ENCODE peak calls at places on chromosome 21, in nine cellular contexts. One of them, this sample, is unnamed.

GRCh38 chr21:42552407-42553336 is 39.0 kb downstream of the SLC37A1 start:
- DNase-seq in HL-60: no peak
- DNase-seq in foreskin fibroblast: no peak
- DNase-seq in fibroblast of villous mesenchyme: no peak
- DNase-seq in cardiac muscle cell: no peak
- DNase-seq in lower lobe of right lung: peak
- DNase-seq in psoas muscle: no peak
- DNase-seq in fibroblast of mammary gland: no peak
- DNase-seq in cardiac fibroblast: no peak
- DNase-seq in this sample: no peak

GRCh38 chr21:10430007-10430406 is 91.4 kb upstream of the TPTE start:
- DNase-seq in cardiac fibroblast: no peak
- DNase-seq in HL-60: no peak
- DNase-seq in lower lobe of right lung: no peak
- DNase-seq in fibroblast of mammary gland: no peak
- DNase-seq in cardiac muscle cell: no peak
- DNase-seq in psoas muscle: no peak
- DNase-seq in foreskin fibroblast: no peak
- DNase-seq in fibroblast of villous mesenchyme: no peak
- DNase-seq in this sample: no peak

GRCh38 chr21:31658053-31658452 is 1.4 kb upstream of the SOD1 start:
- DNase-seq in lower lobe of right lung: no peak
- DNase-seq in cardiac fibroblast: no peak
- DNase-seq in foreskin fibroblast: no peak
- DNase-seq in cardiac muscle cell: no peak
- DNase-seq in fibroblast of mammary gland: no peak
- DNase-seq in HL-60: no peak
- DNase-seq in psoas muscle: no peak
- DNase-seq in fibroblast of villous mesenchyme: no peak
- DNase-seq in this sample: no peak

GRCh38 chr21:31117046-31117916 is 79.0 kb upstream of the KRTAP19-8 start:
- DNase-seq in HL-60: no peak
- DNase-seq in fibroblast of mammary gland: peak
- DNase-seq in cardiac muscle cell: peak
- DNase-seq in cardiac fibroblast: peak
- DNase-seq in fibroblast of villous mesenchyme: peak
- DNase-seq in psoas muscle: no peak
- DNase-seq in lower lobe of right lung: no peak
- DNase-seq in foreskin fibroblast: peak
- DNase-seq in this sample: no peak

GRCh38 chr21:36104306-36105300 is 30.3 kb upstream of the CBR3 start:
- DNase-seq in lower lobe of right lung: peak
- DNase-seq in HL-60: no peak
- DNase-seq in cardiac muscle cell: peak
- DNase-seq in fibroblast of villous mesenchyme: peak
- DNase-seq in foreskin fibroblast: peak
- DNase-seq in psoas muscle: peak
- DNase-seq in cardiac fibroblast: peak
- DNase-seq in fibroblast of mammary gland: peak
- DNase-seq in this sample: no peak

GRCh38 chr21:32814528-32814927 is 43.0 kb upstream of the PAXBP1 start:
- DNase-seq in lower lobe of right lung: no peak
- DNase-seq in fibroblast of mammary gland: no peak
- DNase-seq in cardiac fibroblast: no peak
- DNase-seq in cardiac muscle cell: no peak
- DNase-seq in HL-60: no peak
- DNase-seq in psoas muscle: no peak
- DNase-seq in foreskin fibroblast: no peak
- DNase-seq in fibroblast of villous mesenchyme: no peak
- DNase-seq in this sample: no peak

GRCh38 chr21:33578959-33579542 is 9.4 kb downstream of the DONSON start:
- DNase-seq in HL-60: no peak
- DNase-seq in lower lobe of right lung: no peak
- DNase-seq in psoas muscle: no peak
- DNase-seq in fibroblast of mammary gland: peak
- DNase-seq in fibroblast of villous mesenchyme: peak
- DNase-seq in foreskin fibroblast: peak
- DNase-seq in cardiac muscle cell: peak
- DNase-seq in cardiac fibroblast: no peak
- DNase-seq in this sample: no peak

GRCh38 chr21:31218830-31219608 is 125.0 kb downstream of the TIAM1 start:
- DNase-seq in lower lobe of right lung: peak
- DNase-seq in cardiac muscle cell: peak
- DNase-seq in cardiac fibroblast: peak
- DNase-seq in foreskin fibroblast: peak
- DNase-seq in fibroblast of mammary gland: peak
- DNase-seq in HL-60: no peak
- DNase-seq in psoas muscle: peak
- DNase-seq in fibroblast of villous mesenchyme: peak
- DNase-seq in this sample: peak

GRCh38 chr21:30104246-30104645 is 62.4 kb downstream of the CLDN17 start:
- DNase-seq in cardiac fibroblast: no peak
- DNase-seq in foreskin fibroblast: no peak
- DNase-seq in HL-60: no peak
- DNase-seq in psoas muscle: no peak
- DNase-seq in fibroblast of mammary gland: no peak
- DNase-seq in lower lobe of right lung: no peak
- DNase-seq in cardiac muscle cell: no peak
- DNase-seq in fibroblast of villous mesenchyme: no peak
- DNase-seq in this sample: no peak

GRCh38 chr21:30434033-30434631 is 4.1 kb downstream of the KRTAP13-4 start:
- DNase-seq in foreskin fibroblast: peak
- DNase-seq in psoas muscle: no peak
- DNase-seq in cardiac fibroblast: peak
- DNase-seq in HL-60: peak
- DNase-seq in cardiac muscle cell: peak
- DNase-seq in fibroblast of villous mesenchyme: no peak
- DNase-seq in fibroblast of mammary gland: peak
- DNase-seq in lower lobe of right lung: no peak
- DNase-seq in this sample: no peak

GRCh38 chr21:31334648-31335121 is 9.4 kb downstream of the TIAM1 start:
- DNase-seq in cardiac muscle cell: no peak
- DNase-seq in cardiac fibroblast: no peak
- DNase-seq in foreskin fibroblast: peak
- DNase-seq in fibroblast of mammary gland: no peak
- DNase-seq in fibroblast of villous mesenchyme: no peak
- DNase-seq in HL-60: no peak
- DNase-seq in lower lobe of right lung: no peak
- DNase-seq in psoas muscle: no peak
- DNase-seq in this sample: no peak

GRCh38 chr21:14711287-14711686 is 165.2 kb upstream of the SAMSN1 start:
- DNase-seq in foreskin fibroblast: no peak
- DNase-seq in psoas muscle: no peak
- DNase-seq in lower lobe of right lung: no peak
- DNase-seq in fibroblast of villous mesenchyme: no peak
- DNase-seq in HL-60: no peak
- DNase-seq in fibroblast of mammary gland: no peak
- DNase-seq in cardiac fibroblast: no peak
- DNase-seq in cardiac muscle cell: no peak
- DNase-seq in this sample: no peak

GRCh38 chr21:21028275-21028814 is 30.1 kb downstream of the NCAM2 start:
- DNase-seq in fibroblast of mammary gland: no peak
- DNase-seq in psoas muscle: no peak
- DNase-seq in cardiac muscle cell: peak
- DNase-seq in cardiac fibroblast: peak
- DNase-seq in HL-60: peak
- DNase-seq in fibroblast of villous mesenchyme: no peak
- DNase-seq in foreskin fibroblast: peak
- DNase-seq in lower lobe of right lung: no peak
- DNase-seq in this sample: no peak

GRCh38 chr21:36419241-36419640 is 34.0 kb downstream of the CHAF1B start:
- DNase-seq in cardiac muscle cell: no peak
- DNase-seq in HL-60: no peak
- DNase-seq in lower lobe of right lung: no peak
- DNase-seq in fibroblast of villous mesenchyme: no peak
- DNase-seq in cardiac fibroblast: no peak
- DNase-seq in foreskin fibroblast: no peak
- DNase-seq in psoas muscle: no peak
- DNase-seq in fibroblast of mammary gland: no peak
- DNase-seq in this sample: no peak

GRCh38 chr21:32712641-32713040 is 15.2 kb downstream of the SYNJ1 start:
- DNase-seq in fibroblast of mammary gland: no peak
- DNase-seq in psoas muscle: no peak
- DNase-seq in cardiac muscle cell: no peak
- DNase-seq in cardiac fibroblast: no peak
- DNase-seq in fibroblast of villous mesenchyme: no peak
- DNase-seq in foreskin fibroblast: no peak
- DNase-seq in lower lobe of right lung: no peak
- DNase-seq in HL-60: no peak
- DNase-seq in this sample: no peak

GRCh38 chr21:42525228-42525604 is 11.6 kb downstream of the SLC37A1 start:
- DNase-seq in fibroblast of mammary gland: peak
- DNase-seq in psoas muscle: no peak
- DNase-seq in foreskin fibroblast: no peak
- DNase-seq in HL-60: no peak
- DNase-seq in cardiac muscle cell: no peak
- DNase-seq in lower lobe of right lung: no peak
- DNase-seq in fibroblast of villous mesenchyme: no peak
- DNase-seq in cardiac fibroblast: no peak
- DNase-seq in this sample: peak

GRCh38 chr21:27756191-27756590 is 789.3 kb upstream of the ADAMTS5 start:
- DNase-seq in fibroblast of villous mesenchyme: no peak
- DNase-seq in lower lobe of right lung: no peak
- DNase-seq in HL-60: no peak
- DNase-seq in psoas muscle: no peak
- DNase-seq in cardiac muscle cell: no peak
- DNase-seq in foreskin fibroblast: peak
- DNase-seq in cardiac fibroblast: no peak
- DNase-seq in fibroblast of mammary gland: peak
- DNase-seq in this sample: no peak

GRCh38 chr21:41616063-41616591 is 108.2 kb upstream of the TMPRSS2 start:
- DNase-seq in psoas muscle: no peak
- DNase-seq in HL-60: no peak
- DNase-seq in foreskin fibroblast: peak
- DNase-seq in cardiac muscle cell: peak
- DNase-seq in cardiac fibroblast: peak
- DNase-seq in fibroblast of villous mesenchyme: peak
- DNase-seq in fibroblast of mammary gland: peak
- DNase-seq in lower lobe of right lung: no peak
- DNase-seq in this sample: peak

GRCh38 chr21:44485254-44485793 is 30.0 kb downstream of the LRRC3 start:
- DNase-seq in fibroblast of villous mesenchyme: peak
- DNase-seq in cardiac muscle cell: no peak
- DNase-seq in psoas muscle: peak
- DNase-seq in HL-60: no peak
- DNase-seq in foreskin fibroblast: peak
- DNase-seq in fibroblast of mammary gland: peak
- DNase-seq in lower lobe of right lung: no peak
- DNase-seq in cardiac fibroblast: peak
- DNase-seq in this sample: no peak
- H3K4me3 ChIP-seq in fibroblast of villous mesenchyme: peak
- H3K4me3 ChIP-seq in cardiac muscle cell: peak
- H3K4me3 ChIP-seq in psoas muscle: peak
- H3K4me3 ChIP-seq in HL-60: no peak
- H3K4me3 ChIP-seq in foreskin fibroblast: no peak
- H3K4me3 ChIP-seq in fibroblast of mammary gland: peak
- H3K4me3 ChIP-seq in lower lobe of right lung: peak
- H3K4me3 ChIP-seq in cardiac fibroblast: peak
- H3K4me3 ChIP-seq in this sample: peak

DNA sequence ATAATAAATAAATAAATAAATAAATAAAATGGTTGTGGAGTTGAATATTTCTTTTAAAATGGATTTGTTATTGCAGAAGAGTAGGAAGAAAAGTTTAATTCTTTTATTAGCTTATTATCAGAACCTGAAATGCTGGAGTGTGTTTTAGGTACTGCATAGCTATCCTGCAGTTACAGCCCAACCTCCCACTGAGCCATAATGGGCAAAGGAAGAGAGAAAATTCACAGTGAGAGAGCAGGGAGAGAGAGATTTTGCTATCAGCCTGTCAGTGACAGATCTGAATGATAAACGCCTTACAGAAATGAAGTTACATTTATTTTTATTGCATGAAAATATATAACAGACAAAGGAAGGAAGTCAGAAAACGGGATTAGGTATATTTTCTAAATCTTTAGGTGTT is 425.2 kb downstream of the USP25 start:
- DNase-seq in fibroblast of mammary gland: no peak
- DNase-seq in lower lobe of right lung: no peak
- DNase-seq in cardiac muscle cell: no peak
- DNase-seq in cardiac fibroblast: no peak
- DNase-seq in foreskin fibroblast: no peak
- DNase-seq in HL-60: no peak
- DNase-seq in psoas muscle: no peak
- DNase-seq in fibroblast of villous mesenchyme: no peak
- DNase-seq in this sample: no peak
- H3K4me3 ChIP-seq in fibroblast of mammary gland: no peak
- H3K4me3 ChIP-seq in lower lobe of right lung: no peak
- H3K4me3 ChIP-seq in cardiac muscle cell: no peak
- H3K4me3 ChIP-seq in cardiac fibroblast: no peak
- H3K4me3 ChIP-seq in foreskin fibroblast: no peak
- H3K4me3 ChIP-seq in HL-60: no peak
- H3K4me3 ChIP-seq in psoas muscle: no peak
- H3K4me3 ChIP-seq in fibroblast of villous mesenchyme: no peak
- H3K4me3 ChIP-seq in this sample: no peak

DNA sequence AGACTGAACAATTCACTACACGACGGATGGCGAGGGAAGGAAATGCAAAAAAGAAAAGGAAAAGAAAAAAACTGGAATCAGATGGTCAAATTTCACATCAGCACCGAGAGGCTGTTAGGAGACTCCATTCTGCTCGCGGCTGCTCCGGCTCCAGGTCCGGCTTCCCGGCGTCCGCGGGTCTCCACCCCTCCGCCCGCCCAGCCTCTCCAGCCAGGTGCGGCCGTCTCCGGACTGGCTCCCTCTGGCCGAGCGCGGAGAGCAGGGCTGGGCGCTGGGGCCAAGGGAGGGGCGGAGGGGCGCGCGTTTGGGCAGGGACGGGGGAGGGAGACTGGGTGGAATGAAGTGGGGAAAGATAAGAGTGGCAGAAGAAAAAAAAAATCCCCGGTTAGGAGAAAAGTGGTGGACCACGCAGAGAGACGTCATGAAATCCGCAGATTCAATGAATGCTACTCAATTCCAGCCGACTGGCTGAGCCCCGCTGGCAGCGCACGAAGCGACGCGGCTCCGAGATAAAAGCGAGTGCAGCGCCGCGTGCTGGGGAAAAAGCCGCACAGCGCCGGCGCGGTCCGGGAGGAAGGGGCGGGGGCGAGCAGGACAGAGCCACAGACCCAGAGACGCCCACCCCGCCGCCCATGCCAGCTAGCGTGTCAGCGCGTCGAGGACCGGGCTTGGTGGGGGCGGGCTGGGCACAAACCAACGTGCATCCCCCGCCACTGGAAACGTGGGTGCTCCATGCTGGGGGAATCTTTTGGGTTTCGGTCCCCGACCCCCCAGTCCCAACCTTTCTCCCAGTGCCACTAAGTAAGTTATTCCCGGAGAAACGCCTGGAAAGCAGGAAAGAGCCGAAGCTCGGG is at the start of gene KCNJ6:
- DNase-seq in foreskin fibroblast: peak
- DNase-seq in lower lobe of right lung: peak
- DNase-seq in HL-60: no peak
- DNase-seq in fibroblast of villous mesenchyme: peak
- DNase-seq in cardiac fibroblast: peak
- DNase-seq in fibroblast of mammary gland: peak
- DNase-seq in cardiac muscle cell: peak
- DNase-seq in psoas muscle: no peak
- DNase-seq in this sample: no peak
- H3K4me3 ChIP-seq in foreskin fibroblast: peak
- H3K4me3 ChIP-seq in lower lobe of right lung: peak
- H3K4me3 ChIP-seq in HL-60: no peak
- H3K4me3 ChIP-seq in fibroblast of villous mesenchyme: peak
- H3K4me3 ChIP-seq in cardiac fibroblast: peak
- H3K4me3 ChIP-seq in fibroblast of mammary gland: no peak
- H3K4me3 ChIP-seq in cardiac muscle cell: peak
- H3K4me3 ChIP-seq in psoas muscle: peak
- H3K4me3 ChIP-seq in this sample: peak

GRCh38 chr21:39612233-39613028 is at the start of gene B3GALT5:
- DNase-seq in fibroblast of mammary gland: peak
- DNase-seq in cardiac fibroblast: no peak
- DNase-seq in lower lobe of right lung: no peak
- DNase-seq in fibroblast of villous mesenchyme: peak
- DNase-seq in HL-60: no peak
- DNase-seq in cardiac muscle cell: no peak
- DNase-seq in psoas muscle: no peak
- DNase-seq in foreskin fibroblast: peak
- DNase-seq in this sample: no peak
- H3K4me3 ChIP-seq in fibroblast of mammary gland: no peak
- H3K4me3 ChIP-seq in cardiac fibroblast: no peak
- H3K4me3 ChIP-seq in lower lobe of right lung: no peak
- H3K4me3 ChIP-seq in fibroblast of villous mesenchyme: peak
- H3K4me3 ChIP-seq in HL-60: no peak
- H3K4me3 ChIP-seq in cardiac muscle cell: peak
- H3K4me3 ChIP-seq in psoas muscle: peak
- H3K4me3 ChIP-seq in foreskin fibroblast: peak
- H3K4me3 ChIP-seq in this sample: peak